ENCODE peak calls at places on chromosome 15, in nine cellular contexts. V is mucosa of descending colon, Z is NCI-H774, M is BE2C, X is heart right ventricle, C is NCI-H2081, I is H4, H is cardiac muscle cell, G is pons. D is an unnamed sample.

GRCh38 chr15:56428821-56429458 is 36.0 kb downstream of the MNS1 start:
- DNase-seq in G (peak; percentile 39), X (no peak), H (peak; percentile 56), Z (no peak), I (peak; percentile 14), M (no peak), C (peak; percentile 28), V (no peak), D (no peak)

GRCh38 chr15:40344631-40345120 is 3.9 kb upstream of the CCDC9B start:
- DNase-seq in G (no peak), M (peak; percentile 73), H (peak; percentile 74), C (peak; percentile 45), I (peak; percentile 56), V (peak; percentile 79), X (peak; percentile 61), Z (peak; percentile 29), D (peak; percentile 64)

GRCh38 chr15:98067339-98067738 is 106.8 kb downstream of the ARRDC4 start:
- DNase-seq in X (no peak), I (no peak), C (no peak), M (no peak), H (no peak), Z (no peak), G (no peak), V (no peak), D (no peak)

GRCh38 chr15:58748787-58749531 is 548 bp downstream of the ADAM10 start:
- DNase-seq in X (peak; percentile 64), M (peak; percentile 62), H (peak; percentile 62), V (peak; percentile 74), C (peak; percentile 39), G (no peak), Z (no peak), I (peak; percentile 16), D (peak; percentile 49)

GRCh38 chr15:30990036-30990435 is 1.4 kb downstream of the MTMR10 start:
- DNase-seq in I (no peak), V (no peak), X (no peak), M (no peak), C (no peak), H (no peak), Z (no peak), G (peak; percentile 70), D (no peak)

GRCh38 chr15:34336947-34337556 is 529 bp downstream of the SLC12A6 start:
- DNase-seq in C (no peak), H (no peak), I (no peak), M (no peak), Z (no peak), X (no peak), G (peak; percentile 17), V (no peak), D (no peak)

GRCh38 chr15:23695282-23695681 is 8.2 kb upstream of the NDN start:
- DNase-seq in Z (no peak), H (no peak), V (no peak), I (no peak), M (no peak), C (no peak), X (no peak), G (no peak), D (no peak)

GRCh38 chr15:67281714-67282113 is 27.1 kb downstream of the IQCH start:
- DNase-seq in C (no peak), I (no peak), V (no peak), M (no peak), X (no peak), Z (no peak), G (no peak), H (no peak), D (no peak)

GRCh38 chr15:28918141-28918983 is 32.6 kb downstream of the APBA2 start:
- DNase-seq in H (peak; percentile 38), G (no peak), Z (no peak), I (no peak), X (no peak), V (no peak), M (no peak), C (no peak), D (no peak)

GRCh38 chr15:94242257-94242656 is 10.9 kb downstream of the MCTP2 start:
- DNase-seq in V (no peak), X (no peak), H (no peak), Z (no peak), C (no peak), I (no peak), G (no peak), M (no peak), D (no peak)

GRCh38 chr15:58476525-58477162 is 44.9 kb downstream of the LIPC start:
- DNase-seq in Z (no peak), H (no peak), M (no peak), G (no peak), I (no peak), C (no peak), X (no peak), V (no peak), D (no peak)

GRCh38 chr15:92011611-92012367 is 158.3 kb downstream of the SLCO3A1 start:
- DNase-seq in G (peak; percentile 49), H (peak; percentile 6), V (no peak), I (peak; percentile 23), C (peak; percentile 45), M (peak; percentile 22), X (peak; percentile 28), Z (no peak), D (peak; percentile 9)

GRCh38 chr15:68204776-68205557 is at the start of gene CALML4:
- DNase-seq in M (no peak), Z (no peak), G (peak; percentile 44), V (peak; percentile 93), H (peak; percentile 48), I (no peak), X (peak; percentile 68), C (peak; percentile 24), D (no peak)

GRCh38 chr15:70512772-70513362 is 250.5 kb downstream of the UACA start:
- DNase-seq in Z (peak; percentile 44), V (peak; percentile 68), H (peak; percentile 77), I (peak; percentile 78), G (no peak), C (peak; percentile 29), M (peak; percentile 57), X (no peak), D (peak; percentile 57)

GRCh38 chr15:25900901-25901300 is 37.8 kb upstream of the ATP10A start:
- DNase-seq in M (no peak), V (no peak), X (no peak), G (no peak), H (peak; percentile 65), Z (no peak), I (no peak), C (no peak), D (no peak)

GRCh38 chr15:84600331-84600686 is 500 bp upstream of the ZSCAN2 start:
- DNase-seq in M (peak; percentile 81), G (no peak), I (peak; percentile 90), Z (peak; percentile 76), H (peak; percentile 90), X (peak; percentile 81), C (peak; percentile 74), V (peak; percentile 92), D (peak; percentile 53)

GRCh38 chr15:78991879-78992278 is 47.0 kb upstream of the CTSH start:
- DNase-seq in M (no peak), V (no peak), G (no peak), H (no peak), I (no peak), Z (no peak), X (no peak), C (no peak), D (no peak)

GRCh38 chr15:91849749-91850161 is 3.8 kb upstream of the SLCO3A1 start:
- DNase-seq in I (peak; percentile 63), V (no peak), H (peak; percentile 79), G (peak; percentile 80), X (no peak), C (no peak), M (no peak), Z (no peak), D (no peak)

GRCh38 chr15:58924326-58924725 is 9.2 kb downstream of the SLTM start:
- DNase-seq in X (no peak), H (peak; percentile 67), M (no peak), G (no peak), C (no peak), Z (no peak), V (no peak), I (no peak), D (no peak)

GRCh38 chr15:41946970-41947369 is 25.4 kb downstream of the EHD4 start:
- DNase-seq in I (no peak), Z (no peak), H (no peak), X (no peak), V (no peak), M (no peak), C (no peak), G (no peak), D (no peak)

GRCh38 chr15:90002428-90002844 is 1.3 kb downstream of the ZNF710 start:
- DNase-seq in H (peak; percentile 49), V (peak; percentile 76), M (peak; percentile 54), X (peak; percentile 53), C (no peak), G (no peak), I (peak; percentile 27), Z (peak; percentile 17), D (no peak)

GRCh38 chr15:53910236-53910849 is 67.9 kb upstream of the UNC13C start:
- DNase-seq in X (no peak), Z (no peak), H (no peak), I (no peak), C (no peak), M (no peak), G (no peak), V (no peak), D (no peak)

GRCh38 chr15:66578286-66578875 is 12.6 kb upstream of the LCTL start:
- DNase-seq in H (peak; percentile 76), V (no peak), X (no peak), G (no peak), C (no peak), Z (no peak), I (peak; percentile 27), M (no peak), D (no peak)

GRCh38 chr15:59570364-59570763 is 41.2 kb upstream of the GCNT3 start:
- DNase-seq in M (no peak), C (no peak), Z (no peak), G (no peak), V (no peak), H (no peak), X (no peak), I (no peak), D (no peak)

GRCh38 chr15:43249699-43250203 is 17.0 kb downstream of the TGM5 start:
- DNase-seq in X (no peak), G (no peak), C (no peak), M (no peak), Z (no peak), I (peak; percentile 78), H (peak; percentile 75), V (no peak), D (no peak)

GRCh38 chr15:33188654-33189257 is 5.8 kb downstream of the FMN1 start:
- DNase-seq in I (no peak), V (no peak), Z (no peak), C (no peak), G (peak; percentile 51), X (no peak), M (no peak), H (no peak), D (no peak)

GRCh38 chr15:62782100-62782791 is 260.3 kb upstream of the TPM1 start:
- DNase-seq in V (no peak), G (peak; percentile 91), Z (peak; percentile 9), H (peak; percentile 97), C (peak; percentile 58), I (peak; percentile 81), X (peak; percentile 50), M (peak; percentile 77), D (no peak)

GRCh38 chr15:63240136-63240535 is 37.3 kb upstream of the APH1B start:
- DNase-seq in G (no peak), X (no peak), C (no peak), I (no peak), V (no peak), Z (no peak), M (no peak), H (no peak), D (no peak)

GRCh38 chr15:62063851-62064635 is 2.7 kb upstream of the C2CD4A start:
- DNase-seq in X (no peak), C (no peak), G (no peak), H (peak; percentile 26), I (no peak), Z (no peak), M (no peak), V (no peak), D (no peak)

GRCh38 chr15:64877435-64877834 is 34.3 kb upstream of the ANKDD1A start:
- DNase-seq in X (peak; percentile 76), H (peak; percentile 48), C (no peak), M (no peak), I (peak; percentile 46), V (peak; percentile 76), Z (no peak), G (peak; percentile 75), D (no peak)

GRCh38 chr15:39455502-39455991 is 125.3 kb upstream of the THBS1 start:
- DNase-seq in Z (no peak), G (no peak), V (no peak), M (no peak), C (no peak), I (peak; percentile 21), X (no peak), H (peak; percentile 72), D (no peak)

D was measured in activated T-helper 2 cell treated with anti-CD3 and anti-CD28 coated beads, Interferon-gamma antibody, Interleukin-2, Interleukin-4, amounts not matched to agents 10 μg/mL and 5 μg/mL and 100 μg/mL, durations not matched to agents 14 hours and 24 hours and 36 hours.